ENCODE peak calls at places on chromosomes 11 and 22, in six cellular contexts. B is lower lobe of right lung, P is neural progenitor cell, I is adrenal gland, X is kidney, K is neuronal stem cell. Q is an unnamed sample. For H3K4me1, the result is how much of the 10 kb centered on the place peaks cover.

GRCh38 chr11:75245356-75246005 is 4.9 kb downstream of the TPBGL start:
- DNase-seq in I (no peak), K (no peak), X (peak), P (peak), B (no peak), Q (no peak)

GRCh38 chr11:63504933-63505586 is 824 bp upstream of the LGALS12 start:
- DNase-seq in I (peak), K (no peak), B (no peak), X (no peak), P (no peak), Q (no peak)

GRCh38 chr11:102168483-102168882 is 58.2 kb downstream of the YAP1 start:
- DNase-seq in I (no peak), P (no peak), K (no peak), X (no peak), B (no peak), Q (no peak)

GRCh38 chr11:118198370-118198769 is 21.9 kb upstream of the SCN2B start:
- DNase-seq in K (no peak), X (peak), I (peak), B (peak), P (peak), Q (peak)

GRCh38 chr11:134587345-134587744 is 175.3 kb upstream of the B3GAT1 start:
- DNase-seq in K (no peak), X (no peak), B (no peak), I (no peak), P (no peak), Q (no peak)

GRCh38 chr11:126133902-126134301 is 71.2 kb upstream of the CDON start:
- DNase-seq in B (no peak), X (no peak), P (peak), K (no peak), I (no peak), Q (peak)

GRCh38 chr22:23054531-23055257 is 15.6 kb upstream of the GNAZ start:
- DNase-seq in I (no peak), X (peak), P (no peak), K (no peak), B (no peak), Q (no peak)

GRCh38 chr11:116541460-116541859 is 231.3 kb downstream of the BUD13 start:
- DNase-seq in P (no peak), I (no peak), B (no peak), K (no peak), X (no peak), Q (no peak)

GRCh38 chr22:49976439-49977175 is 16.0 kb downstream of the PIM3 start:
- DNase-seq in X (no peak), P (no peak), B (no peak), I (no peak), K (no peak), Q (no peak)

GRCh38 chr22:50626314-50626855 is 1.6 kb downstream of the ARSA start:
- DNase-seq in K (no peak), P (no peak), X (peak), B (no peak), I (no peak), Q (peak)

GRCh38 chr11:123103326-123103980 is 41.5 kb upstream of the HSPA8 start:
- DNase-seq in I (peak), P (peak), K (peak), B (no peak), X (no peak), Q (peak)

GRCh38 chr11:2533642-2534115 is 88.9 kb downstream of the KCNQ1 start:
- DNase-seq in X (peak), B (peak), K (peak), I (peak), P (peak), Q (peak)

GRCh38 chr11:75150879-75151278 is at the start of gene SLCO2B1:
- DNase-seq in B (no peak), P (no peak), K (no peak), X (no peak), I (peak), Q (no peak)

GRCh38 chr11:33828604-33829429 is 54.5 kb upstream of the FBXO3 start:
- DNase-seq in P (peak), I (no peak), X (peak), B (no peak), K (peak), Q (no peak)

GRCh38 chr11:5011254-5011653 is 16.6 kb downstream of the OR51L1 start:
- DNase-seq in B (no peak), I (no peak), P (no peak), K (no peak), X (no peak), Q (no peak)

GRCh38 chr11:118343981-118344521 is at the start of gene CD3G:
- DNase-seq in K (no peak), I (no peak), X (peak), B (no peak), P (no peak), Q (no peak)

GRCh38 chr11:61814242-61814957 is 2.4 kb downstream of the FADS1 start:
- DNase-seq in I (no peak), X (no peak), B (no peak), K (no peak), P (peak), Q (peak)

GRCh38 chr11:13337986-13338436 is 60.4 kb downstream of the BMAL1 start:
- DNase-seq in I (no peak), P (no peak), K (no peak), B (no peak), X (no peak), Q (no peak)

GRCh38 chr22:32000171-32000570 is 42.9 kb upstream of the SLC5A1 start:
- DNase-seq in P (no peak), X (no peak), K (no peak), B (no peak), I (no peak), Q (no peak)

GRCh38 chr11:117817213-117818035 is 7.1 kb downstream of the FXYD2 start:
- DNase-seq in I (peak), P (peak), B (peak), X (peak), K (peak), Q (peak)

GRCh38 chr11:128453444-128454336 is 133.7 kb downstream of the ETS1 start:
- DNase-seq in X (peak), K (no peak), B (no peak), P (no peak), I (peak), Q (no peak)

GRCh38 chr11:68370211-68371111 is 58.1 kb downstream of the LRP5 start:
- DNase-seq in B (peak), P (no peak), I (no peak), K (no peak), X (no peak), Q (no peak)

GRCh38 chr22:18096823-18097222 is 13.8 kb upstream of the TUBA8 start:
- DNase-seq in K (no peak), I (no peak), P (no peak), B (no peak), X (no peak), Q (no peak)

GRCh38 chr11:60912851-60913550 is 957 bp upstream of the TMEM109 start:
- DNase-seq in X (no peak), P (peak), B (no peak), I (no peak), K (no peak), Q (peak)

GRCh38 chr11:20668844-20669832 is at the start of gene NELL1:
- DNase-seq in K (no peak), X (peak), P (peak), B (no peak), I (no peak), Q (peak)

GRCh38 chr22:37894939-37895670 is 11.0 kb upstream of the MICALL1 start:
- DNase-seq in P (peak), B (no peak), K (peak), X (no peak), I (no peak), Q (no peak)

GRCh38 chr22:31286360-31287255 is 5.7 kb downstream of the PIK3IP1 start:
- DNase-seq in P (no peak), B (no peak), X (no peak), K (no peak), I (peak), Q (peak)

GRCh38 chr11:99352642-99353041 is 331.9 kb downstream of the CNTN5 start:
- DNase-seq in I (no peak), P (no peak), X (peak), B (no peak), K (no peak), Q (peak)

GRCh38 chr11:68461284-68461861 is 821 bp downstream of the PPP6R3 start:
- DNase-seq in P (no peak), B (no peak), K (no peak), I (no peak), X (no peak), Q (no peak)

GRCh38 chr11:10936999-10937398 is 79.1 kb upstream of the ZBED5 start:
- DNase-seq in X (no peak), P (no peak), K (no peak), B (no peak), I (no peak), Q (no peak)

GRCh38 chr11:68589817-68590216 is 94.5 kb upstream of the GAL start:
- DNase-seq in K (no peak), B (no peak), X (no peak), P (no peak), I (no peak), Q (no peak)

GRCh38 chr11:47242596-47243192 is 5.9 kb downstream of the ACP2 start:
- DNase-seq in P (no peak), K (no peak), X (peak), B (no peak), I (no peak), Q (no peak)

GRCh38 chr22:23061471-23062280 is 8.6 kb upstream of the GNAZ start:
- DNase-seq in K (no peak), X (peak), I (peak), P (no peak), B (peak), Q (no peak)

DNA sequence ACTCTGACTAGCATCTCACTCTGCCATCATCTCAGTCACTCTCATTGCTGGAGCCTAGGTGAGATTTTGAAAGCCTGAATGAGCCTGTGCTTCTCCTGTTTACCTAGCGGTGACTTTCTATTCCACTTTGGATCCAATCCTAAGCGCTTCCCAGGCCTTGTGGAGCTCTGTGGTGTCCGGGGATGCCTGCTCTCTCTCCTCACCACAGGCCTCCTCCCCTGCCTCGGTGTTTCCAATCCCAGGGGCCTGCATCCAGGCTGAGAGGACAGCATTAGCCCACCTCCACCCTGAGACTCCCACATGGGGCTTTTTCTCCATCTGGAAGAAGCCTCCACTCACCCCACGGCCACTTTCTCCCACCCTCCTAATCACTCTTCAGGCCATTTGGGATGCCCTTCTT is 380.3 kb downstream of the NTM start:
- DNase-seq in K (no peak), I (no peak), P (no peak), B (no peak), X (no peak), Q (no peak)
- H3K27ac ChIP-seq in K (no peak), I (no peak), P (no peak), B (no peak), X (no peak), Q (no peak)

DNA sequence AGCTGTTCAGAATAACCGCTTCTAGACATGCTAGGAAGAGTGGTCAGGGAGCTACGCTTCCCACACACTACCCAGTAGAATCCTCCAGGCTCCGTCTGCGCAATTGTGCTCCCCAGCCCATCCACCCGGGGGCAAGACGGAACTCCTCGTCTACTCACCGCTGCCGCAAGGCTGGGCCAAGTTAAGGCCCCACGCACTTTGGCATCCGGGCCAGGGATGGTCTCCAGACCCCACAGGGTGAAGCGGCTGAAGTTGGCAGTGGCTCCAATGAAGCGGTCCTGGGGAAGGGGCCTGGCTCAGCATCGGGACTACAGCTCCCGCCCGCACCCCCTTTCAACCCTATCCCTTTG is 736 bp downstream of the RNASEH2C start:
- DNase-seq in K (no peak), X (peak), B (peak), I (no peak), P (no peak), Q (peak)
- H3K4me1 ChIP-seq in K (under half), X (under half), B (under half), I (under half), P (under half), Q (under half)

DNA sequence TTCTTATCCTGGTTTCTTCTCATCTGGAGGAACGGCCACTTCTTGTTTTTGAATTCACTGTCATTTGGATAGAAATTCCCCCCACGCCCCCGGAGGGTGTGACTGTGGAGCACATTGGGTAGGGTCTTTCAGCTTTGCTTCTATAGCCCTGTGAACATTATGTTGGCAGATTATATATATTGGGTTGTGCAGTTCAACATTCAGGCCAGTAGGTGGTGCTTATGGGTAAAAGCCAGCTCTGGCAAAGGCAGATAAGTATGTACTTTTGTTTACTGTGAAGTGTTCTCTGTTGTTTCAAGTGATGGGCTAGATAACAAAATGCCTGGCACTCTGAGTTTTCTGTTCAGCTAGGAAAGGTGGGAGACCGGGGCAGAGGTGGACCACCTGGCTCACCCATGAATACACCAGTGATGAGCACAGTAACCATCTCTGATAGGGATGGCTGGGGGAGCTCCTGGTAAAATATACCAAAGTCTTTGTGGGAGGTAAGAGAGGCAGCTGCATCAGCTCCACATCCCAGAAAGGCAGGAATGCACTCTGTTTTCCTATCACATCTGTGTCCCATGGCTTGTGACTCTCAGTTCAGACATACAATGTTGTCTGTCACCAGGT is 1348.2 kb upstream of the RAG2 start:
- DNase-seq in K (peak), P (peak), B (no peak), I (peak), X (no peak), Q (peak)
- H3K27ac ChIP-seq in K (no peak), P (no peak), B (no peak), I (no peak), X (no peak), Q (no peak)

DNA sequence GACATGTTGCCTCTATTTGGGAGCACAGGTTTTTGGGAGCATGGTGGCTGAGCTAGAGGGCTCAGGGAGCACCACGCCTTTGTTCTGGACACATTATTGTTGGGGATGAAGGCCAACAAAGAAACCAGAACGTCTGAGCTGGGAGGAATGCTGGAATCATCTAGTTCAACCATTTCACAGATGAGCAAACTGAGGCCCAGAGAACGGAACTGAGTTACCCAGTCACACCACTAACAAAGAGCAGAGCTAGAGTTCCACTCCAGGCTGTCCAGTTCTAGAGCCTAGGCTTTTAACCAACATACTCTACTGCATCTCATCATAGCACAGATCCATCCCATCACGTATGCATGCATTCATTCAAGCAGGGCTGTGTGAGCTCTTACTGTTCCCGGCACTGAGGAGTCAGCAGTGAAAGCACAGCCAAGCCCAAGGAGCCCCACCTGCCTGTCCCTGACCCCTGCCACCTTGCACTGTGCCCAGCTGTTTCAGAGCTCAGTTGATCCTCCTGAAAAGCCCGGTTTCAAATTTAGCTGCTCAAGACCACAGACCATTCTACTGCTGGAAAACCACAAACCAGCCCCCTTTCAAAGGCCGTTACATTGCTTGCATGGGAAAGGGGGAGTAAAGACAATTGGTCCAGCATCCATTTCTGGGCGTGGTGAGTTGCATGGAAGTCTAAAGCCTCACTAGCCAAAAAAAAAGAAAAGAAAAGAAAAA is 16.9 kb upstream of the TCF20 start:
- DNase-seq in K (no peak), X (no peak), P (no peak), B (no peak), I (no peak), Q (peak)
- H3K4me1 ChIP-seq in K (under half), X (under half), P (under half), B (under half), I (under half), Q (under half)

DNA sequence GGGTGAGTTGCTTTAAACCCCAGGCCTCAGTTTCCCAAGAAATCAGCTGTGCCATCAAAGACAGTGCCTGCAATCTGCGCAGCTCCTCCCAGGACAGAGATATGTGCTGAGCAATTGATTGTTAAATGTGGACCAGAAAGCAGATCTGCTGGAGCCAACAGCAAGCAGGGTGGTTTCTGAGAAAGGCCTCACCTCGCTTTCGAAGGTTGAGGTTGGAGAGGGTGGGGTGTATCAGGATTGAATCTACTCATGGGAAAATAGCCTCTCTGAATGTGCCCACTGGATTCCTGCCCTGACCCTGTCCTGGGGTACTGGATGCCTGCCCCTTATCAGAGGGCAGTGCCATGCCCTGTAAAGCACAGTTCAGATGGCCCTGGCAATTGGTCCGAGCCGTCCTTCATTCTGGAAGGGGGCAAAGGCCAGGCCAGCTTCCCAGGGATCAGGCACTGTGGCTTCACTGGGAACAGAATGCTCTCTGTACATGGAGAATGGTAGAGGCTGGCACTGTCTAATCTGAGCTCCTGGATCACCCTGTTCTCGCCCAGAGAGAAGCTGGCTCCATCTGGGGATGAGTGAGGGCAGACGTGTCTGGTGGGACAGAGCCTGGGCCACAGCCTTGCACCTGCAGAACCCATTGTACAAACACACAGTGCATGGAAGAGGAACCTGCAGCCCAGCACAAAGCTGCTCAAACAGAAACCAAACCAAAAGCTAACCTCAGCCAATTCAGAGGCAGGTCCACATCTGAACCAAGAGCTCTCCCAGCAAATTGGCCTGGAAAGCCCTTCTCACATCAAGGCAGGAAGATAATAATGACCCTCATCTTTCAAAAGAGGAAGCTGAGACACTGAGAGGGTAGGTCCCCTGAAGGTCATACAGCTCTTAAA is 15.2 kb downstream of the DHCR7 start:
- DNase-seq in B (no peak), I (no peak), X (no peak), P (no peak), K (no peak), Q (no peak)
- H3K27ac ChIP-seq in B (peak), I (peak), X (no peak), P (no peak), K (no peak), Q (no peak)

GRCh38 chr11:73313652-73314051 is 5.6 kb downstream of the ARHGEF17 start:
- DNase-seq in X (no peak), I (no peak), P (no peak), K (no peak), B (no peak), Q (no peak)

GRCh38 chr11:73311394-73311869 is 3.4 kb downstream of the ARHGEF17 start:
- DNase-seq in X (peak), I (no peak), B (no peak), K (no peak), P (no peak), Q (no peak)

GRCh38 chr11:73310661-73311393 is 2.8 kb downstream of the ARHGEF17 start:
- DNase-seq in I (no peak), K (no peak), B (no peak), P (no peak), X (no peak), Q (no peak)

GRCh38 chr11:73312806-73313403 is 4.8 kb downstream of the ARHGEF17 start:
- DNase-seq in B (no peak), X (no peak), I (no peak), P (no peak), K (no peak), Q (peak)

GRCh38 chr11:73312036-73312435 is 4.0 kb downstream of the ARHGEF17 start:
- DNase-seq in K (no peak), I (no peak), B (no peak), P (no peak), X (no peak), Q (no peak)
- H3K4me1 ChIP-seq in K (half or more), I (under half), B (half or more), P (half or more), X (half or more), Q (under half)

DNA sequence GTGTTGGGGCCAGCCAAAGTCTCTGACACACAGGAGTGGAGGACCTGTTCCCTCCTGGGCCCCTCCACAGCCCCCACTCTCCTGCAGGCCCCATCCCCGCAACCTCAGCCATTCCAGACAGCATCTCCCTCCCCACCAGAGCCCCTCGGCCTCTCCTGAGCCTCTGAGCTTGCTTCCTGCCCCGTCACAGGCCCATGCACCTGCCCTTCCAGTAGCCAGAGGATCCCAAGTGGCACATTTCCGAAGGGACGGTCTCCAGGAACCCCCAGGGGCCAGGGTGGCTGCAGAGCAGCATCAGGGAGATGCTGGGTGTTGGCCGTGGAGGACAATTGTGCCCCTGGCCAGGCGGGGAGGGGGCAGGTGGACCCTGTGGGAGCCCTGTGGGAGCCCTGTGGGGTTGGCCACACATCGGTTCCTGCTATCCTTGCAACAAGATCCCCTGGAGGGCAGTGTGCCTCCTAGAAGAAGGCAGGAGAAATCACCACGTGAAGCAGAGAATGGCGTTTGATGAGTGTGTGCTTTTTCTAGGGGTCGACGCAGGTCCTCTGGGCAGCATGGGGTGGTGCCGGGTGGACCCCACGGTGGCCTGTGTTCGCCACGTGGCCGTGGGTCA is 45.3 kb upstream of the PPARA start:
- DNase-seq in K (no peak), I (no peak), P (no peak), X (no peak), B (no peak), Q (no peak)
- H3K27ac ChIP-seq in K (no peak), I (peak), P (no peak), X (peak), B (peak), Q (no peak)